ENCODE peak calls at places on chromosomes 11 and 22, in ten cellular contexts. J is dermis blood vessel endothelial cell; T is T follicular helper cell; P is NCI-H1105; F is BJ; B is cardiac fibroblast; R is stimulated activated CD4-positive, alpha-beta T cell treated with anti-CD3 and anti-CD28 coated beads, TNF-alpha, amount 100 ng/mL, for 48 hours; H is Kasumi-1; Y is nucleus accumbens; D is A673. U is an unnamed sample.

GRCh38 chr11:19374189-19374588 is 133.4 kb upstream of the E2F8 start:
- DNase-seq in J (peak; percentile 73), T (no peak), P (no peak), F (peak; percentile 76), B (peak; percentile 98), R (no peak), H (no peak), Y (no peak), D (peak; percentile 51), U (no peak)

GRCh38 chr11:70595452-70595851 is 197.1 kb downstream of the CTTN start:
- DNase-seq in J (no peak), T (no peak), P (no peak), F (no peak), B (no peak), R (no peak), H (no peak), Y (no peak), D (no peak), U (no peak)

GRCh38 chr11:67052891-67053290 is 3.8 kb upstream of the RHOD start:
- DNase-seq in J (no peak), T (no peak), P (no peak), F (no peak), B (no peak), R (no peak), H (no peak), Y (no peak), D (no peak), U (no peak)

GRCh38 chr11:74462009-74462408 is 5.3 kb downstream of the KCNE3 start:
- DNase-seq in J (no peak), T (no peak), P (no peak), F (no peak), B (peak; percentile 46), R (no peak), H (peak; percentile 36), Y (peak; percentile 45), D (no peak), U (peak; percentile 35)

GRCh38 chr11:10793470-10794255 is 15.1 kb downstream of the EIF4G2 start:
- DNase-seq in J (no peak), T (no peak), P (no peak), F (no peak), B (no peak), R (no peak), H (no peak), Y (no peak), D (no peak), U (no peak)

GRCh38 chr11:76077575-76078150 is 128.6 kb downstream of the WNT11 start:
- DNase-seq in J (peak; percentile 49), T (no peak), P (no peak), F (no peak), B (peak; percentile 37), R (no peak), H (peak; percentile 70), Y (no peak), D (peak; percentile 15), U (no peak)

GRCh38 chr11:119907934-119908760 is 179.1 kb upstream of the NECTIN1 start:
- DNase-seq in J (no peak), T (no peak), P (no peak), F (no peak), B (no peak), R (no peak), H (no peak), Y (peak; percentile 30), D (peak; percentile 42), U (peak; percentile 69)

GRCh38 chr11:78573271-78574035 is 1.2 kb downstream of the NARS2 start:
- DNase-seq in J (peak; percentile 7), T (no peak), P (no peak), F (no peak), B (no peak), R (no peak), H (no peak), Y (no peak), D (no peak), U (peak; percentile 55)

GRCh38 chr11:130413383-130414106 is 14.9 kb downstream of the ADAMTS8 start:
- DNase-seq in J (no peak), T (no peak), P (peak; percentile 38), F (no peak), B (peak; percentile 91), R (no peak), H (no peak), Y (no peak), D (no peak), U (no peak)

GRCh38 chr22:32542332-32543019 is 67.9 kb downstream of the FBXO7 start:
- DNase-seq in J (no peak), T (no peak), P (no peak), F (no peak), B (no peak), R (no peak), H (no peak), Y (no peak), D (no peak), U (no peak)

GRCh38 chr11:71395010-71395560 is 53.1 kb downstream of the DHCR7 start:
- DNase-seq in J (no peak), T (no peak), P (no peak), F (no peak), B (no peak), R (no peak), H (no peak), Y (no peak), D (no peak), U (peak; percentile 64)

GRCh38 chr11:11667056-11667455 is 45.3 kb upstream of the GALNT18 start:
- DNase-seq in J (peak; percentile 9), T (no peak), P (no peak), F (no peak), B (peak; percentile 7), R (no peak), H (peak; percentile 6), Y (no peak), D (no peak), U (no peak)